ENCODE peak calls at places on chromosome 19, in four cellular contexts. W, O, H and N are unnamed samples.

GRCh38 chr19:48551437-48552302 is at the start of gene SULT2B1:
- DNase-seq in W (peak; percentile 72), O (no peak), H (no peak), N (no peak)

GRCh38 chr19:54316746-54317107 is 3.8 kb upstream of the LILRA5 start:
- DNase-seq in W (no peak), O (no peak), H (no peak), N (peak; percentile 22)

GRCh38 chr19:55465460-55466245 is 1.1 kb upstream of the C19orf85 start:
- DNase-seq in W (no peak), O (no peak), H (no peak), N (no peak)

GRCh38 chr19:32053366-32053765 is 292.0 kb upstream of the ZNF507 start:
- DNase-seq in W (no peak), O (no peak), H (no peak), N (no peak)

GRCh38 chr19:53158119-53158656 is 665 bp downstream of the ZNF347 start:
- DNase-seq in W (no peak), O (no peak), H (no peak), N (peak; percentile 37)

GRCh38 chr19:4096049-4096892 is 27.7 kb downstream of the MAP2K2 start:
- DNase-seq in W (no peak), O (no peak), H (no peak), N (no peak)

GRCh38 chr19:38529610-38530009 is 88.1 kb downstream of the MAP4K1 start:
- DNase-seq in W (no peak), O (no peak), H (no peak), N (no peak)

GRCh38 chr19:1360818-1361461 is 22.8 kb upstream of the NDUFS7 start:
- DNase-seq in W (no peak), O (no peak), H (no peak), N (no peak)

GRCh38 chr19:6076675-6077463 is 33.4 kb downstream of the RFX2 start:
- DNase-seq in W (no peak), O (no peak), H (no peak), N (no peak)

GRCh38 chr19:54209058-54209747 is 8.5 kb downstream of the RPS9 start:
- DNase-seq in W (no peak), O (no peak), H (no peak), N (peak; percentile 44)

GRCh38 chr19:38830039-38830733 is 1.4 kb downstream of the ECH1 start:
- DNase-seq in W (no peak), O (no peak), H (no peak), N (no peak)

GRCh38 chr19:16368385-16369305 is 44.0 kb downstream of the KLF2 start:
- DNase-seq in W (no peak), O (peak; percentile 18), H (no peak), N (no peak)

GRCh38 chr19:56191711-56192110 is 5.9 kb downstream of the ZSCAN5B start:
- DNase-seq in W (no peak), O (no peak), H (no peak), N (no peak)

GRCh38 chr19:8468761-8469458 is 24.1 kb downstream of the HNRNPM start:
- DNase-seq in W (no peak), O (no peak), H (no peak), N (no peak)

GRCh38 chr19:29054886-29055675 is 157.9 kb downstream of the UQCRFS1 start:
- DNase-seq in W (no peak), O (no peak), H (no peak), N (no peak)
- TF ChIP-seq CHD2 in W (no peak), O (no peak), H (no peak), N (no peak)

GRCh38 chr19:12873891-12874745 is 7.1 kb downstream of the DNASE2 start:
- DNase-seq in W (no peak), O (no peak), H (no peak), N (no peak)

GRCh38 chr19:12872255-12872654 is 9.0 kb downstream of the DNASE2 start:
- DNase-seq in W (no peak), O (no peak), H (no peak), N (no peak)

GRCh38 chr19:12875086-12875485 is 6.2 kb downstream of the DNASE2 start:
- DNase-seq in W (no peak), O (no peak), H (no peak), N (no peak)

GRCh38 chr19:12871681-12872080 is 9.6 kb downstream of the DNASE2 start:
- DNase-seq in W (no peak), O (no peak), H (no peak), N (no peak)

DNA sequence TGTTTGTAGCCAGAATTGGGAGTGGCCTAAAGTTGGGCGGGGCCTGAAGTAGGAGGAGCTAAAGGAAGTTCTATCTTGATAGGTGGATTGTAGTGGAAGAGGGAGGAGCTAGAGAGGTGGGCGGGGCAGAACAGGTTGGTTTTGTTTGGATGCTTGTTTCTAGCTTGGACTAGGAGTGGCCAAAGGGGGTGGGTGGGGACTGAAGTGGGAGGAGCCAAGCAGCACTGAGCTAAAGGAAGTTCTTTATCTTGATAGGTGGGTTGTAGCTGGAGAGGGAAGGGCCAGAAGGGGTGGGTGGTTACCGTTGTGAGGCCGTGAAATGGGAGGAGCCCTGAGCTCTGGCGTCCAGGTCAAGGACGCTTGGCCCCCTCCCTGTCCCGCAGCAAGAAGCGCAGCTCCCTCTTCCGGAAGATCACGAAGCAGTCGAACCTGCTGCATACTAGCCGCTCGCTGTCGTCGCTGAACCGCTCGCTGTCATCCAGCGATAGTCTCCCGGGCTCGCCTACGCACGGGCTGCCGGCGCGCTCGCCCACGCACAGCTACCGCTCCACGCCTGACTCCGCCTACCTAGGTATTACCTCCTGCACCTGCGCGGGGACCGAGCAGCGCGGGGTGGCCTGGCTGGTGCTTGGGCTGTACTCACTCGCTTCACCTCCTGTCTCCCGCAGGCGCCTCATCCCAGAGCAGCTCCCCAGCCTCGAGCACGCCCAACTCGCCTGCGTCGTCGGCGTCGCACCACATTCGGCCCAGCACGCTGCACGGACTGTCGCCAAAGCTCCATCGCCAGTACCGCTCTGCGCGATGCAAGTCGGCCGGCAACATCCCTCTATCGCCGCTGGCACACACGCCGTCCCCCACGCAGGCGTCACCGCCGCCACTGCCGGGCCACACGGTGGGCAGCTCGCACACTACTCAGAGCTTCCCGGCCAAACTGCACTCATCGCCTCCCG is 8.0 kb downstream of the DNASE2 start:
- DNase-seq in W (no peak), O (peak; percentile 17), H (no peak), N (peak; percentile 84)
- TF ChIP-seq CHD2 in W (no peak), O (no peak), H (no peak), N (no peak)

GRCh38 chr19:58394821-58395219 is 636 bp upstream of the RNF225 start:
- DNase-seq in W (no peak), O (no peak), H (no peak), N (no peak)

GRCh38 chr19:58393725-58394033 is 1.8 kb upstream of the RNF225 start:
- DNase-seq in W (no peak), O (no peak), H (no peak), N (no peak)

GRCh38 chr19:58395979-58396627 is 647 bp downstream of the RNF225 start:
- DNase-seq in W (no peak), O (no peak), H (no peak), N (no peak)

GRCh38 chr19:58395220-58395978 is at the start of gene RNF225:
- DNase-seq in W (no peak), O (no peak), H (no peak), N (peak; percentile 39)

DNA sequence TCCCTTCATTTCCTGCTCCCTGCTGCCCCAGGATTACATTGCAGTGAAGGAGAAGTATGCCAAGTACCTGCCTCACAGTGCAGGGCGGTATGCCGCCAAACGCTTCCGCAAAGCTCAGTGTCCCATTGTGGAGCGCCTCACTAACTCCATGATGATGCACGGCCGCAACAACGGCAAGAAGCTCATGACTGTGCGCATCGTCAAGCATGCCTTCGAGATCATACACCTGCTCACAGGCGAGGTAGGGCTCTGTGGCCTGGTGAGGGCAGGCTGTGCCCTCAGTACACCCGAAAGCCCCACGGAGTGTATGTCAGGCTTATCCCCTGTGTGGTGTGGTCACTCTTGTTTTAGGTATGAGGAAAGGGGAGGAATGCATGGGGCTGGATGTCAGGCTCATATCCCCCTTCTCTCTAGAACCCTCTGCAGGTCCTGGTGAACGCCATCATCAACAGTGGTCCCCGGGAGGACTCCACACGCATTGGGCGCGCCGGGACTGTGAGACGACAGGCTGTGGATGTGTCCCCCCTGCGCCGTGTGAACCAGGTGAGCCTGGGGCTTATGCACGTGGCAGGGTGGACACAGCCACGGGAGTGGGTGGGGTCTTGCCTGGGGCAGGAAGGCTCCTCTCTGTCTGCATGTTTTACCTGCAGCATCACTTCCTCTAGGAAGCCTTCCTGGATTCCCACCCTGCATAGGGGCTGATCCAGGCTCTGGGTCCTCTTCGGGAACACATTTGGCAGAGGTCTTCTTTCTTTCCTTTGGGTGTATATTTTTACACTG is 2.3 kb upstream of the RNF225 start:
- DNase-seq in W (no peak), O (no peak), H (no peak), N (no peak)
- TF ChIP-seq CHD2 in W (no peak), O (no peak), H (no peak), N (no peak)

GRCh38 chr19:30228726-30229523 is 143.3 kb upstream of the ZNF536 start:
- DNase-seq in W (no peak), O (no peak), H (no peak), N (no peak)
- TF ChIP-seq CHD2 in W (no peak), O (no peak), H (no peak), N (no peak)

GRCh38 chr19:35963514-35963913 is 27.3 kb downstream of the LRFN3 start:
- DNase-seq in W (peak; percentile 70), O (peak; percentile 34), H (no peak), N (peak; percentile 52)
- TF ChIP-seq CHD2 in W (no peak), O (no peak), H (no peak), N (no peak)

DNA sequence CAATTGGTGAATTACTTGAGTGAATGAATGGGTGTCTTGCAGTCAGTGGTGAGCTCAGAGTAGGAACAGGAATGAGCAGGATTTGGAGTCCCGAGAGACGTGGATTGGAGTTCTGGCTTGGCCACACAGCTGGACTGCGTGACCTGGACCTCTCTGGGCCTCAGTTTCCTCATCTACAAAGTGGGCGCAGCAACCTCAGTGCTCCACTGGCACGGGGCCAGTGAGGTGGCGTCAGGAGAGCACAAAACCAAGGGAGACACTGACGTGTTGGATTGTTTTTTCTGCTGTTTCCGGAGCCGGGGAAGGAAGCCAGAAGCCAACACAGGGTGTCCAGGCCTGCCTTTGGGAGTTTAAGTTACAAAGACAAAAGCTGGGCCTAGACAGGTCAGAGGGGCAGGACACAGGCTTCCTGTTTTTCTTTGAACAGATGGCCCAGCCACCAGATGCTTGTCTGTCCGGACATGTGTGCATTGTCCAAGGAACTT is 6.5 kb upstream of the DOCK6 start:
- DNase-seq in W (no peak), O (peak; percentile 60), H (no peak), N (peak; percentile 72)
- TF ChIP-seq CHD2 in W (no peak), O (no peak), H (no peak), N (no peak)

GRCh38 chr19:2569596-2570465 is 93.9 kb downstream of the GADD45B start:
- DNase-seq in W (no peak), O (no peak), H (no peak), N (peak; percentile 1)
- TF ChIP-seq CHD2 in W (no peak), O (no peak), H (no peak), N (no peak)

GRCh38 chr19:33316521-33317284 is 14.4 kb upstream of the CEBPA start:
- DNase-seq in W (no peak), O (peak; percentile 46), H (no peak), N (no peak)
- TF ChIP-seq CHD2 in W (no peak), O (no peak), H (no peak), N (no peak)

GRCh38 chr19:30718728-30719127 is 346.5 kb downstream of the ZNF536 start:
- DNase-seq in W (no peak), O (no peak), H (no peak), N (no peak)

GRCh38 chr19:30718014-30718413 is 345.8 kb downstream of the ZNF536 start:
- DNase-seq in W (no peak), O (no peak), H (no peak), N (no peak)

GRCh38 chr19:30719991-30720329 is 347.8 kb downstream of the ZNF536 start:
- DNase-seq in W (no peak), O (no peak), H (no peak), N (no peak)

GRCh38 chr19:30717381-30717780 is 345.2 kb downstream of the ZNF536 start:
- DNase-seq in W (no peak), O (no peak), H (no peak), N (no peak)

GRCh38 chr19:30719189-30719990 is 347.2 kb downstream of the ZNF536 start:
- DNase-seq in W (no peak), O (no peak), H (no peak), N (peak; percentile 3)
- TF ChIP-seq CHD2 in W (no peak), O (no peak), H (no peak), N (no peak)